ENCODE peak calls at places on chromosome 12, in five cellular contexts. One of them, this sample, is unnamed. For H3K4me1, the result is how much of the 10 kb centered on the place peaks cover.

GRCh38 chr12:81086342-81086741 is 8.5 kb downstream of the ACSS3 start:
- DNase-seq in kidney: no peak
- DNase-seq in SJCRH30: no peak
- DNase-seq in Peyer's patch: no peak
- DNase-seq in GM12878: no peak
- DNase-seq in this sample: no peak

GRCh38 chr12:68405292-68405900 is 73.2 kb upstream of the MDM1 start:
- DNase-seq in GM12878: no peak
- DNase-seq in SJCRH30: no peak
- DNase-seq in Peyer's patch: no peak
- DNase-seq in kidney: no peak
- DNase-seq in this sample: no peak

GRCh38 chr12:45050751-45051489 is at the start of gene DBX2:
- DNase-seq in kidney: peak
- DNase-seq in GM12878: no peak
- DNase-seq in SJCRH30: no peak
- DNase-seq in Peyer's patch: no peak
- DNase-seq in this sample: no peak

GRCh38 chr12:100895197-100895596 is 100.6 kb downstream of the ANO4 start:
- DNase-seq in GM12878: no peak
- DNase-seq in Peyer's patch: no peak
- DNase-seq in SJCRH30: no peak
- DNase-seq in kidney: no peak
- DNase-seq in this sample: no peak

GRCh38 chr12:117118838-117119591 is 19.8 kb upstream of the TESC start:
- DNase-seq in SJCRH30: no peak
- DNase-seq in Peyer's patch: no peak
- DNase-seq in kidney: no peak
- DNase-seq in GM12878: no peak
- DNase-seq in this sample: no peak

GRCh38 chr12:113796086-113796827 is 169.9 kb downstream of the RBM19 start:
- DNase-seq in kidney: no peak
- DNase-seq in Peyer's patch: no peak
- DNase-seq in GM12878: no peak
- DNase-seq in SJCRH30: no peak
- DNase-seq in this sample: no peak

GRCh38 chr12:66459944-66460482 is 157.7 kb downstream of the HELB start:
- DNase-seq in SJCRH30: no peak
- DNase-seq in GM12878: no peak
- DNase-seq in Peyer's patch: no peak
- DNase-seq in kidney: no peak
- DNase-seq in this sample: no peak

GRCh38 chr12:104524026-104524425 is 67.3 kb downstream of the CHST11 start:
- DNase-seq in SJCRH30: no peak
- DNase-seq in Peyer's patch: no peak
- DNase-seq in kidney: no peak
- DNase-seq in GM12878: no peak
- DNase-seq in this sample: no peak

GRCh38 chr12:20631711-20632110 is 63.4 kb upstream of the SLCO1C1 start:
- DNase-seq in Peyer's patch: no peak
- DNase-seq in SJCRH30: peak
- DNase-seq in GM12878: no peak
- DNase-seq in kidney: no peak
- DNase-seq in this sample: no peak

GRCh38 chr12:10919809-10920208 is 9.2 kb upstream of the PRH2 start:
- DNase-seq in SJCRH30: no peak
- DNase-seq in Peyer's patch: no peak
- DNase-seq in kidney: no peak
- DNase-seq in GM12878: no peak
- DNase-seq in this sample: no peak

GRCh38 chr12:51320695-51321320 is 3.2 kb downstream of the BIN2 start:
- DNase-seq in kidney: no peak
- DNase-seq in Peyer's patch: peak
- DNase-seq in SJCRH30: no peak
- DNase-seq in GM12878: no peak
- DNase-seq in this sample: no peak

GRCh38 chr12:6996040-6996441 is 22.2 kb downstream of the LPCAT3 start:
- DNase-seq in kidney: no peak
- DNase-seq in Peyer's patch: peak
- DNase-seq in SJCRH30: no peak
- DNase-seq in GM12878: no peak
- DNase-seq in this sample: no peak

GRCh38 chr12:11838403-11838802 is 188.9 kb downstream of the ETV6 start:
- DNase-seq in Peyer's patch: no peak
- DNase-seq in SJCRH30: no peak
- DNase-seq in GM12878: no peak
- DNase-seq in kidney: no peak
- DNase-seq in this sample: no peak

GRCh38 chr12:27061317-27061716 is 21.1 kb downstream of the C12orf71 start:
- DNase-seq in kidney: no peak
- DNase-seq in SJCRH30: no peak
- DNase-seq in Peyer's patch: no peak
- DNase-seq in GM12878: no peak
- DNase-seq in this sample: no peak

GRCh38 chr12:54933381-54933780 is 51.2 kb downstream of the TESPA1 start:
- DNase-seq in kidney: no peak
- DNase-seq in Peyer's patch: no peak
- DNase-seq in GM12878: peak
- DNase-seq in SJCRH30: no peak
- DNase-seq in this sample: no peak

GRCh38 chr12:70484464-70484863 is 118.4 kb downstream of the KCNMB4 start:
- DNase-seq in kidney: no peak
- DNase-seq in Peyer's patch: no peak
- DNase-seq in GM12878: no peak
- DNase-seq in SJCRH30: no peak
- DNase-seq in this sample: no peak

GRCh38 chr12:122984612-122985358 is 4.3 kb downstream of the ARL6IP4 start:
- DNase-seq in Peyer's patch: no peak
- DNase-seq in SJCRH30: no peak
- DNase-seq in kidney: peak
- DNase-seq in GM12878: no peak
- DNase-seq in this sample: no peak

GRCh38 chr12:51323317-51323960 is 535 bp downstream of the BIN2 start:
- DNase-seq in kidney: no peak
- DNase-seq in Peyer's patch: peak
- DNase-seq in GM12878: no peak
- DNase-seq in SJCRH30: no peak
- DNase-seq in this sample: no peak

GRCh38 chr12:752673-753400 is 458 bp downstream of the WNK1 start:
- DNase-seq in Peyer's patch: peak
- DNase-seq in kidney: peak
- DNase-seq in GM12878: no peak
- DNase-seq in SJCRH30: peak
- DNase-seq in this sample: no peak

GRCh38 chr12:123645851-123646250 is 12.2 kb downstream of the GTF2H3 start:
- DNase-seq in SJCRH30: no peak
- DNase-seq in GM12878: no peak
- DNase-seq in Peyer's patch: no peak
- DNase-seq in kidney: no peak
- DNase-seq in this sample: no peak

GRCh38 chr12:6631549-6631961 is 4.2 kb downstream of the LPAR5 start:
- DNase-seq in GM12878: no peak
- DNase-seq in kidney: no peak
- DNase-seq in SJCRH30: no peak
- DNase-seq in Peyer's patch: peak
- DNase-seq in this sample: no peak

GRCh38 chr12:51972849-51973273 is 21.4 kb downstream of the ACVR1B start:
- DNase-seq in SJCRH30: no peak
- DNase-seq in GM12878: no peak
- DNase-seq in Peyer's patch: peak
- DNase-seq in kidney: no peak
- DNase-seq in this sample: no peak

GRCh38 chr12:92505373-92506340 is 197.1 kb upstream of the PLEKHG7 start:
- DNase-seq in GM12878: peak
- DNase-seq in SJCRH30: peak
- DNase-seq in kidney: peak
- DNase-seq in Peyer's patch: peak
- DNase-seq in this sample: no peak

GRCh38 chr12:75478395-75478794 is 2.2 kb upstream of the GLIPR1 start:
- DNase-seq in kidney: no peak
- DNase-seq in GM12878: peak
- DNase-seq in SJCRH30: no peak
- DNase-seq in Peyer's patch: peak
- DNase-seq in this sample: no peak

GRCh38 chr12:97538705-97539104 is 76.1 kb downstream of the RMST start:
- DNase-seq in kidney: no peak
- DNase-seq in Peyer's patch: no peak
- DNase-seq in GM12878: no peak
- DNase-seq in SJCRH30: no peak
- DNase-seq in this sample: no peak

GRCh38 chr12:13099066-13099909 is 4.2 kb downstream of the GSG1 start:
- DNase-seq in SJCRH30: no peak
- DNase-seq in Peyer's patch: no peak
- DNase-seq in GM12878: no peak
- DNase-seq in kidney: no peak
- DNase-seq in this sample: no peak
- H3K4me1 ChIP-seq in SJCRH30: half or more
- H3K4me1 ChIP-seq in Peyer's patch: under half
- H3K4me1 ChIP-seq in GM12878: under half
- H3K4me1 ChIP-seq in kidney: under half
- H3K4me1 ChIP-seq in this sample: under half

GRCh38 chr12:95943231-95943842 is at the start of gene AMDHD1:
- DNase-seq in GM12878: no peak
- DNase-seq in kidney: peak
- DNase-seq in Peyer's patch: peak
- DNase-seq in SJCRH30: peak
- DNase-seq in this sample: no peak
- H3K27ac ChIP-seq in GM12878: peak
- H3K27ac ChIP-seq in kidney: peak
- H3K27ac ChIP-seq in Peyer's patch: peak
- H3K27ac ChIP-seq in SJCRH30: peak
- H3K27ac ChIP-seq in this sample: peak

GRCh38 chr12:16587514-16587913 is 18.4 kb downstream of the LMO3 start:
- DNase-seq in Peyer's patch: no peak
- DNase-seq in SJCRH30: no peak
- DNase-seq in kidney: no peak
- DNase-seq in GM12878: no peak
- DNase-seq in this sample: no peak
- H3K4me1 ChIP-seq in Peyer's patch: under half
- H3K4me1 ChIP-seq in SJCRH30: under half
- H3K4me1 ChIP-seq in kidney: under half
- H3K4me1 ChIP-seq in GM12878: under half
- H3K4me1 ChIP-seq in this sample: under half

GRCh38 chr12:32558941-32559340 is 120.2 kb upstream of the DNM1L start:
- DNase-seq in Peyer's patch: no peak
- DNase-seq in GM12878: peak
- DNase-seq in SJCRH30: no peak
- DNase-seq in kidney: no peak
- DNase-seq in this sample: no peak
- H3K27ac ChIP-seq in Peyer's patch: peak
- H3K27ac ChIP-seq in GM12878: peak
- H3K27ac ChIP-seq in SJCRH30: no peak
- H3K27ac ChIP-seq in kidney: no peak
- H3K27ac ChIP-seq in this sample: no peak